ENCODE peak calls at places on chromosomes 12 and 14, in ten cellular contexts. A is heart right ventricle; J is cardiac muscle cell; D is WERI-Rb-1; S is hepatocyte; G is uterus; X is CD4-positive, alpha-beta memory T cell; T is tibial artery; V is body of pancreas; O is BJ. E is an unnamed sample.

GRCh38 chr12:101490286-101490920 is 15.3 kb downstream of the SPIC start:
- DNase-seq in A (no peak), J (peak; percentile 56), D (peak; percentile 50), S (peak; percentile 66), G (no peak), X (no peak), T (no peak), V (peak; percentile 57), O (no peak), E (peak; percentile 77)

GRCh38 chr14:85273099-85273677 is 256.8 kb upstream of the FLRT2 start:
- DNase-seq in A (no peak), J (no peak), D (no peak), S (no peak), G (no peak), X (no peak), T (no peak), V (no peak), O (no peak), E (no peak)

GRCh38 chr14:47715330-47715729 is 39.9 kb upstream of the MDGA2 start:
- DNase-seq in A (no peak), J (no peak), D (no peak), S (no peak), G (no peak), X (no peak), T (no peak), V (no peak), O (no peak), E (no peak)

GRCh38 chr12:52838871-52839446 is 4.8 kb upstream of the KRT79 start:
- DNase-seq in A (no peak), J (no peak), D (no peak), S (no peak), G (no peak), X (no peak), T (no peak), V (no peak), O (no peak), E (no peak)

GRCh38 chr14:51293149-51293925 is 53.3 kb downstream of the TMX1 start:
- DNase-seq in A (peak; percentile 34), J (no peak), D (no peak), S (no peak), G (peak; percentile 33), X (no peak), T (peak; percentile 34), V (peak; percentile 35), O (peak; percentile 53), E (no peak)

GRCh38 chr14:22560638-22561365 is 28.2 kb downstream of the DAD1 start:
- DNase-seq in A (no peak), J (no peak), D (no peak), S (peak; percentile 77), G (no peak), X (no peak), T (no peak), V (peak; percentile 61), O (no peak), E (no peak)

GRCh38 chr14:60800409-60800808 is 65.8 kb downstream of the MNAT1 start:
- DNase-seq in A (no peak), J (no peak), D (no peak), S (no peak), G (no peak), X (no peak), T (no peak), V (no peak), O (no peak), E (no peak)

GRCh38 chr12:54159140-54159539 is 29.6 kb downstream of the SMUG1 start:
- DNase-seq in A (no peak), J (peak; percentile 51), D (peak; percentile 92), S (peak; percentile 75), G (no peak), X (no peak), T (no peak), V (peak; percentile 30), O (no peak), E (peak; percentile 96)

GRCh38 chr14:54566410-54567223 is at the start of gene SAMD4A:
- DNase-seq in A (peak; percentile 81), J (peak; percentile 78), D (peak; percentile 75), S (peak; percentile 86), G (peak; percentile 84), X (peak; percentile 66), T (peak; percentile 85), V (peak; percentile 68), O (no peak), E (peak; percentile 85)

GRCh38 chr12:19458733-19459132 is 19.4 kb downstream of the AEBP2 start:
- DNase-seq in A (no peak), J (no peak), D (no peak), S (no peak), G (no peak), X (no peak), T (no peak), V (no peak), O (no peak), E (no peak)

GRCh38 chr12:77339610-77340009 is 274.2 kb upstream of the E2F7 start:
- DNase-seq in A (no peak), J (no peak), D (no peak), S (no peak), G (no peak), X (no peak), T (no peak), V (no peak), O (no peak), E (no peak)

GRCh38 chr14:103091041-103091882 is 3.3 kb upstream of the EXOC3L4 start:
- DNase-seq in A (peak; percentile 71), J (peak; percentile 73), D (peak; percentile 83), S (peak; percentile 83), G (no peak), X (peak; percentile 66), T (no peak), V (peak; percentile 82), O (no peak), E (peak; percentile 96)

GRCh38 chr12:42590324-42590934 is 883 bp upstream of the PRICKLE1 start:
- DNase-seq in A (peak; percentile 26), J (peak; percentile 62), D (peak; percentile 50), S (peak; percentile 30), G (peak; percentile 43), X (no peak), T (peak; percentile 28), V (peak; percentile 50), O (no peak), E (peak; percentile 29)

GRCh38 chr12:38648813-38649212 is 256.6 kb downstream of the CPNE8 start:
- DNase-seq in A (no peak), J (no peak), D (no peak), S (no peak), G (no peak), X (no peak), T (no peak), V (no peak), O (no peak), E (no peak)

GRCh38 chr14:74733241-74733640 is 20.3 kb downstream of the FCF1 start:
- DNase-seq in A (no peak), J (no peak), D (peak; percentile 12), S (no peak), G (no peak), X (no peak), T (no peak), V (no peak), O (no peak), E (no peak)

GRCh38 chr14:74732387-74732786 is 19.4 kb downstream of the FCF1 start:
- DNase-seq in A (no peak), J (no peak), D (no peak), S (no peak), G (no peak), X (no peak), T (no peak), V (no peak), O (no peak), E (no peak)

GRCh38 chr14:74737753-74738325 is 24.9 kb downstream of the FCF1 start:
- DNase-seq in A (no peak), J (no peak), D (no peak), S (no peak), G (no peak), X (no peak), T (no peak), V (no peak), O (no peak), E (no peak)

GRCh38 chr14:74739293-74740030 is 23.7 kb upstream of the YLPM1 start:
- DNase-seq in A (no peak), J (no peak), D (no peak), S (no peak), G (no peak), X (no peak), T (no peak), V (no peak), O (no peak), E (no peak)

GRCh38 chr14:74735113-74735512 is 22.2 kb downstream of the FCF1 start:
- DNase-seq in A (no peak), J (no peak), D (no peak), S (no peak), G (no peak), X (no peak), T (no peak), V (no peak), O (no peak), E (no peak)
- H3K36me3 ChIP-seq in A (no peaks in the 10 kb centered on the region), J (peaks cover 25% of the 10 kb centered on the region), D (peaks cover 22% of the 10 kb centered on the region), S (no peaks in the 10 kb centered on the region), G (no peaks in the 10 kb centered on the region), X (peaks cover 26% of the 10 kb centered on the region), T (peaks cover 85% of the 10 kb centered on the region), V (no peaks in the 10 kb centered on the region), O (peaks cover 7% of the 10 kb centered on the region), E (peaks cover 1% of the 10 kb centered on the region)

GRCh38 chr14:99573000-99573330 is 31.0 kb downstream of the CCDC85C start:
- DNase-seq in A (no peak), J (no peak), D (no peak), S (no peak), G (no peak), X (no peak), T (no peak), V (peak; percentile 46), O (no peak), E (no peak)
- H3K4me3 ChIP-seq in A (no peak overlapping the region), J (no peak overlapping the region), D (peak overlapping the region; percentile 23), S (no peak overlapping the region), G (no peak overlapping the region), X (no peak overlapping the region), T (no peak overlapping the region), V (no peak overlapping the region), O (no peak overlapping the region), E (no peak overlapping the region)

DNA sequence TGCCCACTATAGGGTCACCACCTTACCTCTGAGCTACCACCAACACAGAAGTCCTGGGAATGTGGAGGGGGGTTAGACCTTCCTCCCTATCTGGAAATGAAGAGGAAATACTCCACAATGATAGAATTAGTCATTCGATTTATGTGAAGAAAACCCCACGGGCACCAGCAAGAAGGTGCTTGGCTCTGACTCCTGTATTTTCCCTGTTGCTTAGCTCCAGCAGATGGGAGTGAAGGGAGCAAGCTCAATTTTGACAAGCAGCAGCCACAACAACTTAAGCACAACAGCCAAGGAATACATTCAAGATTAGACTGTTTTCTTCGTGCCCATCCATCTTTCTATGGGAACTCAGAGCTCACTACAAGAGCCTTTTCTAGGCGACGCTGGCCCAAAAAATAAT is 191.7 kb downstream of the SPTSSA start:
- DNase-seq in A (no peak), J (no peak), D (no peak), S (no peak), G (peak; percentile 21), X (no peak), T (no peak), V (no peak), O (no peak), E (no peak)
- H3K27me3 ChIP-seq in A (no peaks in the 10 kb centered on the region), J (no peaks in the 10 kb centered on the region), D (no peaks in the 10 kb centered on the region), S (no peaks in the 10 kb centered on the region), G (no peaks in the 10 kb centered on the region), X (no peaks in the 10 kb centered on the region), T (no peaks in the 10 kb centered on the region), V (no peaks in the 10 kb centered on the region), O (peaks cover 2% of the 10 kb centered on the region), E (no peaks in the 10 kb centered on the region)

DNA sequence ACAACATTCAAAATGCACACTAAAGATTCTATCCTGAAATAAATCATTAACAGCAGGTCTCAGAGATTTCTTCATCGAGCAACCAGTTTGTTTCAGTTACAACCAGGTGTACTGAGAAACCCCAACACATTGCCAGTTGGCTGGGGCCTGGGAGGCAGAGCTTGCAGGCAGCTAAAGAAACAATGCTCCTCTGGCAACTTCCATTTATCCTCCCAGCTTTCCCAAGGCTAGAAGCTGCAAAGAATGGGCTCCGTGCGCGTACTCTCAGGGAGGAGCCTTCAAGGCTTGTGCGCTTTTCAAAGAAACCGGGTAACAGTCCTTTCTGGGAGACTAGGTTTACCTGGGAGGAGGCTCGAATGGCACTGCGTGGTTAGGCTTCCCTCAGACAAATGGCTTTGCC is 181.6 kb downstream of the MSRB3 start:
- DNase-seq in A (no peak), J (no peak), D (no peak), S (peak; percentile 27), G (no peak), X (no peak), T (no peak), V (peak; percentile 10), O (no peak), E (peak; percentile 38)
- H3K36me3 ChIP-seq in A (no peaks in the 10 kb centered on the region), J (peaks cover 8% of the 10 kb centered on the region), D (no peaks in the 10 kb centered on the region), S (no peaks in the 10 kb centered on the region), G (no peaks in the 10 kb centered on the region), X (no peaks in the 10 kb centered on the region), T (peaks cover 29% of the 10 kb centered on the region), V (no peaks in the 10 kb centered on the region), O (peaks cover 7% of the 10 kb centered on the region), E (no peaks in the 10 kb centered on the region)